ENCODE peak calls at places on chromosomes 1 and 21, in four cellular contexts. One of them, this sample, is unnamed.

GRCh38 chr1:8096105-8097011 is 70.2 kb upstream of the ERRFI1 start:
- DNase-seq in GM12864: no peak
- DNase-seq in cardiac fibroblast: peak; percentile 81
- DNase-seq in brain microvascular endothelial cell: no peak
- DNase-seq in this sample: no peak

GRCh38 chr1:110383311-110383990 is 7.4 kb downstream of the SLC16A4 start:
- DNase-seq in GM12864: no peak
- DNase-seq in cardiac fibroblast: peak; percentile 53
- DNase-seq in brain microvascular endothelial cell: peak; percentile 3
- DNase-seq in this sample: no peak

GRCh38 chr1:91685994-91686393 is 185.3 kb downstream of the CDC7 start:
- DNase-seq in GM12864: no peak
- DNase-seq in cardiac fibroblast: peak; percentile 44
- DNase-seq in brain microvascular endothelial cell: no peak
- DNase-seq in this sample: no peak

GRCh38 chr1:14108356-14109275 is 408.6 kb downstream of the PRDM2 start:
- DNase-seq in GM12864: no peak
- DNase-seq in cardiac fibroblast: peak; percentile 14
- DNase-seq in brain microvascular endothelial cell: no peak
- DNase-seq in this sample: no peak

GRCh38 chr1:43348343-43348808 is 10.4 kb upstream of the CDC20 start:
- DNase-seq in GM12864: no peak
- DNase-seq in cardiac fibroblast: peak; percentile 15
- DNase-seq in brain microvascular endothelial cell: no peak
- DNase-seq in this sample: no peak

GRCh38 chr1:232822524-232822923 is 17.3 kb downstream of the MAP10 start:
- DNase-seq in GM12864: no peak
- DNase-seq in cardiac fibroblast: no peak
- DNase-seq in brain microvascular endothelial cell: no peak
- DNase-seq in this sample: no peak

GRCh38 chr21:39109596-39110210 is 73.5 kb downstream of the PSMG1 start:
- DNase-seq in GM12864: no peak
- DNase-seq in cardiac fibroblast: no peak
- DNase-seq in brain microvascular endothelial cell: no peak
- DNase-seq in this sample: no peak

GRCh38 chr21:37503848-37504467 is 137.4 kb downstream of the DYRK1A start:
- DNase-seq in GM12864: no peak
- DNase-seq in cardiac fibroblast: peak; percentile 58
- DNase-seq in brain microvascular endothelial cell: peak; percentile 35
- DNase-seq in this sample: no peak

GRCh38 chr1:60655799-60656355 is 426.5 kb upstream of the NFIA start:
- DNase-seq in GM12864: no peak
- DNase-seq in cardiac fibroblast: no peak
- DNase-seq in brain microvascular endothelial cell: no peak
- DNase-seq in this sample: no peak

GRCh38 chr21:34795152-34796141 is 126.7 kb downstream of the CLIC6 start:
- DNase-seq in GM12864: no peak
- DNase-seq in cardiac fibroblast: peak; percentile 64
- DNase-seq in brain microvascular endothelial cell: no peak
- DNase-seq in this sample: no peak

GRCh38 chr1:239672256-239672655 is 285.9 kb downstream of the CHRM3 start:
- DNase-seq in GM12864: no peak
- DNase-seq in cardiac fibroblast: no peak
- DNase-seq in brain microvascular endothelial cell: no peak
- DNase-seq in this sample: no peak

GRCh38 chr1:243409284-243409683 is 153.4 kb downstream of the SDCCAG8 start:
- DNase-seq in GM12864: no peak
- DNase-seq in cardiac fibroblast: no peak
- DNase-seq in brain microvascular endothelial cell: no peak
- DNase-seq in this sample: no peak
- TF ChIP-seq CTCF in GM12864: peak; percentile 32
- TF ChIP-seq CTCF in cardiac fibroblast: peak; percentile 12
- TF ChIP-seq CTCF in brain microvascular endothelial cell: peak; percentile 43
- TF ChIP-seq CTCF in this sample: no peak

DNA sequence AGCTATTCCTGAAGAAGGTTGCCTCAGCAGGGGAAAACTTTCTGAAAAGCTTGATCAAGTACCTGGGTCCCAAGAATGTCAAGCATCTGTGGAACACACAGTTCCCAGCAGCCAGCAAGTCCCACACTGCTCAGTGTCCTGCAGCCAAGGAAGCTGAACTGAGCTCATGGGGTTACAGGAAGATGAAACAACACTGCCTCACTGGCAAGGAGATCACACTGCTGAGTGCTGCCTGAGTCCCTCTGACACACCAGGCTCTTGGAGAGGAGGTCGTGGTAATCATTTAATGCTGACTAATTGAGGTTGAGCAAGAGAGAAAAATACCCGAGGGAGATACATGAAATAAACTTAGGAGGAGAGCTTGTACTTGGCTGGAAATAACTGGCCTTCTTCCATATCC is 75.2 kb downstream of the MPZL1 start:
- DNase-seq in GM12864: no peak
- DNase-seq in cardiac fibroblast: peak; percentile 99
- DNase-seq in brain microvascular endothelial cell: peak; percentile 95
- DNase-seq in this sample: peak; percentile 60
- TF ChIP-seq CTCF in GM12864: no peak
- TF ChIP-seq CTCF in cardiac fibroblast: no peak
- TF ChIP-seq CTCF in brain microvascular endothelial cell: peak; percentile 30
- TF ChIP-seq CTCF in this sample: no peak

GRCh38 chr1:199287632-199288031 is 648.8 kb downstream of the PTPRC start:
- DNase-seq in GM12864: no peak
- DNase-seq in cardiac fibroblast: no peak
- DNase-seq in brain microvascular endothelial cell: peak; percentile 19
- DNase-seq in this sample: no peak
- TF ChIP-seq CTCF in GM12864: no peak
- TF ChIP-seq CTCF in cardiac fibroblast: no peak
- TF ChIP-seq CTCF in brain microvascular endothelial cell: peak; percentile 31
- TF ChIP-seq CTCF in this sample: no peak

DNA sequence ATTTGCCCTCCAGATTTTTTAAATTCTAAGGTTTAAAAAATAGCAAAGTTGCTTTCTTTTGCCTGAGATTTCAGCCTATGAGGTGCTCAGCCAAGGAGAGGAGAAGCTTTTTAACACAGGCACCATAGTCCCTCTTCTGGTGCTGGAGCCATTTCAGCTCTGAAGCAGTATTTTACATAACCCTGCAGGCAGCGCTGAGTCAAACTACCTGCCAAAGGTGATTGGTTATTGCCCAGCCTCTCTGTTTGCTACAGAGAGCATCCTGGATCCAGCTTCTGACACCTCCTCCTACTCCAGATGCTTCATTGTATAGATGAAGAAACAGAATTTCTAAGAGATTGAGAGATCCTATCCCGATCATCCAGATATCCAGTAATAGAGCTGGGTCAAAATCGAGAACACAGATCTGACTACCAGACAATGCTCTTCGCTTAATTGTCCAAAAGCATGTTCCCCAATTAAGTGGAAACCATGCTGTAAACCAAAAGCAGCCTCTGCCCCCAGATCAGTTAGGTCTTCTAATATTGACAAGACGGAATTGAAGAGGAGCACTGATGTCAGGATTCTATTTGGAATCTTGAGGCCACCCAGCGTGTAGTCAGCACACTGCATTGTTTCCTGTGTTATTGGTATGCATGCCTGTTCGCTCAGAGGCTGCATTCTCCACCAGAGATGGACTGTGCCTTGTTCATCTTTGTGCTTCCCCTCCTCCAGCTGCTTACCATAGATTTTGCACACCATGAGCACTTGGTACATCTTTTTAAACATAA is 22.1 kb downstream of the RGS8 start:
- DNase-seq in GM12864: no peak
- DNase-seq in cardiac fibroblast: no peak
- DNase-seq in brain microvascular endothelial cell: peak; percentile 11
- DNase-seq in this sample: no peak
- TF ChIP-seq CTCF in GM12864: no peak
- TF ChIP-seq CTCF in cardiac fibroblast: no peak
- TF ChIP-seq CTCF in brain microvascular endothelial cell: no peak
- TF ChIP-seq CTCF in this sample: no peak